ENCODE peak calls at places on chromosome 9, in nine cellular contexts. One of them, this sample, is unnamed.

GRCh38 chr9:133658442-133659431 is 22.6 kb downstream of the DBH start:
- DNase-seq in HFF-Myc: peak; percentile 2
- DNase-seq in AG04449: no peak
- DNase-seq in neural crest cell: no peak
- DNase-seq in bronchial epithelial cell: peak; percentile 4
- DNase-seq in epithelial cell of proximal tubule: no peak
- DNase-seq in ovary: no peak
- DNase-seq in CD4-positive, alpha-beta T cell: peak; percentile 16
- DNase-seq in astrocyte of the cerebellum: no peak
- DNase-seq in this sample: no peak

GRCh38 chr9:117656007-117656406 is 48.2 kb upstream of the TLR4 start:
- DNase-seq in HFF-Myc: no peak
- DNase-seq in AG04449: no peak
- DNase-seq in neural crest cell: no peak
- DNase-seq in bronchial epithelial cell: no peak
- DNase-seq in epithelial cell of proximal tubule: no peak
- DNase-seq in ovary: no peak
- DNase-seq in CD4-positive, alpha-beta T cell: no peak
- DNase-seq in astrocyte of the cerebellum: no peak
- DNase-seq in this sample: no peak

GRCh38 chr9:137753192-137753765 is 124.3 kb upstream of the CACNA1B start:
- DNase-seq in HFF-Myc: no peak
- DNase-seq in AG04449: no peak
- DNase-seq in neural crest cell: no peak
- DNase-seq in bronchial epithelial cell: no peak
- DNase-seq in epithelial cell of proximal tubule: no peak
- DNase-seq in ovary: no peak
- DNase-seq in CD4-positive, alpha-beta T cell: no peak
- DNase-seq in astrocyte of the cerebellum: no peak
- DNase-seq in this sample: no peak

GRCh38 chr9:98357921-98358535 is 102.6 kb upstream of the TBC1D2 start:
- DNase-seq in HFF-Myc: no peak
- DNase-seq in AG04449: peak; percentile 33
- DNase-seq in neural crest cell: no peak
- DNase-seq in bronchial epithelial cell: peak; percentile 74
- DNase-seq in epithelial cell of proximal tubule: peak; percentile 80
- DNase-seq in ovary: no peak
- DNase-seq in CD4-positive, alpha-beta T cell: no peak
- DNase-seq in astrocyte of the cerebellum: no peak
- DNase-seq in this sample: no peak

GRCh38 chr9:103304797-103305196 is 309.7 kb downstream of the CYLC2 start:
- DNase-seq in HFF-Myc: no peak
- DNase-seq in AG04449: no peak
- DNase-seq in neural crest cell: no peak
- DNase-seq in bronchial epithelial cell: no peak
- DNase-seq in epithelial cell of proximal tubule: peak; percentile 1
- DNase-seq in ovary: no peak
- DNase-seq in CD4-positive, alpha-beta T cell: no peak
- DNase-seq in astrocyte of the cerebellum: no peak
- DNase-seq in this sample: no peak

GRCh38 chr9:106420511-106420944 is 442.4 kb upstream of the ZNF462 start:
- DNase-seq in HFF-Myc: peak; percentile 77
- DNase-seq in AG04449: peak; percentile 14
- DNase-seq in neural crest cell: no peak
- DNase-seq in bronchial epithelial cell: peak; percentile 57
- DNase-seq in epithelial cell of proximal tubule: no peak
- DNase-seq in ovary: no peak
- DNase-seq in CD4-positive, alpha-beta T cell: no peak
- DNase-seq in astrocyte of the cerebellum: peak; percentile 38
- DNase-seq in this sample: no peak

GRCh38 chr9:27247756-27248155 is 49.2 kb downstream of the EQTN start:
- DNase-seq in HFF-Myc: no peak
- DNase-seq in AG04449: no peak
- DNase-seq in neural crest cell: peak; percentile 28
- DNase-seq in bronchial epithelial cell: peak; percentile 75
- DNase-seq in epithelial cell of proximal tubule: no peak
- DNase-seq in ovary: no peak
- DNase-seq in CD4-positive, alpha-beta T cell: no peak
- DNase-seq in astrocyte of the cerebellum: no peak
- DNase-seq in this sample: peak; percentile 51

GRCh38 chr9:131447600-131447999 is 53.7 kb downstream of the PRRC2B start:
- DNase-seq in HFF-Myc: no peak
- DNase-seq in AG04449: no peak
- DNase-seq in neural crest cell: no peak
- DNase-seq in bronchial epithelial cell: no peak
- DNase-seq in epithelial cell of proximal tubule: no peak
- DNase-seq in ovary: no peak
- DNase-seq in CD4-positive, alpha-beta T cell: no peak
- DNase-seq in astrocyte of the cerebellum: no peak
- DNase-seq in this sample: no peak

GRCh38 chr9:89684912-89685636 is 80.3 kb downstream of the GADD45G start:
- DNase-seq in HFF-Myc: no peak
- DNase-seq in AG04449: no peak
- DNase-seq in neural crest cell: no peak
- DNase-seq in bronchial epithelial cell: no peak
- DNase-seq in epithelial cell of proximal tubule: no peak
- DNase-seq in ovary: peak; percentile 47
- DNase-seq in CD4-positive, alpha-beta T cell: no peak
- DNase-seq in astrocyte of the cerebellum: no peak
- DNase-seq in this sample: no peak

GRCh38 chr9:3585616-3586015 is 59.8 kb upstream of the RFX3 start:
- DNase-seq in HFF-Myc: no peak
- DNase-seq in AG04449: no peak
- DNase-seq in neural crest cell: no peak
- DNase-seq in bronchial epithelial cell: no peak
- DNase-seq in epithelial cell of proximal tubule: no peak
- DNase-seq in ovary: no peak
- DNase-seq in CD4-positive, alpha-beta T cell: no peak
- DNase-seq in astrocyte of the cerebellum: no peak
- DNase-seq in this sample: no peak

GRCh38 chr9:127223266-127223665 is 41.3 kb upstream of the GARNL3 start:
- DNase-seq in HFF-Myc: no peak
- DNase-seq in AG04449: no peak
- DNase-seq in neural crest cell: no peak
- DNase-seq in bronchial epithelial cell: no peak
- DNase-seq in epithelial cell of proximal tubule: no peak
- DNase-seq in ovary: no peak
- DNase-seq in CD4-positive, alpha-beta T cell: no peak
- DNase-seq in astrocyte of the cerebellum: no peak
- DNase-seq in this sample: no peak

GRCh38 chr9:109062543-109062942 is 49.2 kb upstream of the CTNNAL1 start:
- DNase-seq in HFF-Myc: no peak
- DNase-seq in AG04449: no peak
- DNase-seq in neural crest cell: no peak
- DNase-seq in bronchial epithelial cell: no peak
- DNase-seq in epithelial cell of proximal tubule: no peak
- DNase-seq in ovary: no peak
- DNase-seq in CD4-positive, alpha-beta T cell: no peak
- DNase-seq in astrocyte of the cerebellum: no peak
- DNase-seq in this sample: no peak

GRCh38 chr9:109068764-109069163 is 51.0 kb downstream of the TMEM245 start:
- DNase-seq in HFF-Myc: no peak
- DNase-seq in AG04449: no peak
- DNase-seq in neural crest cell: no peak
- DNase-seq in bronchial epithelial cell: no peak
- DNase-seq in epithelial cell of proximal tubule: no peak
- DNase-seq in ovary: no peak
- DNase-seq in CD4-positive, alpha-beta T cell: no peak
- DNase-seq in astrocyte of the cerebellum: no peak
- DNase-seq in this sample: no peak

GRCh38 chr9:109060235-109060634 is 46.9 kb upstream of the CTNNAL1 start:
- DNase-seq in HFF-Myc: no peak
- DNase-seq in AG04449: no peak
- DNase-seq in neural crest cell: no peak
- DNase-seq in bronchial epithelial cell: no peak
- DNase-seq in epithelial cell of proximal tubule: no peak
- DNase-seq in ovary: no peak
- DNase-seq in CD4-positive, alpha-beta T cell: no peak
- DNase-seq in astrocyte of the cerebellum: no peak
- DNase-seq in this sample: no peak

GRCh38 chr9:109064963-109065701 is 51.8 kb upstream of the CTNNAL1 start:
- DNase-seq in HFF-Myc: peak; percentile 1
- DNase-seq in AG04449: no peak
- DNase-seq in neural crest cell: no peak
- DNase-seq in bronchial epithelial cell: peak; percentile 90
- DNase-seq in epithelial cell of proximal tubule: peak; percentile 70
- DNase-seq in ovary: no peak
- DNase-seq in CD4-positive, alpha-beta T cell: no peak
- DNase-seq in astrocyte of the cerebellum: no peak
- DNase-seq in this sample: no peak

DNA sequence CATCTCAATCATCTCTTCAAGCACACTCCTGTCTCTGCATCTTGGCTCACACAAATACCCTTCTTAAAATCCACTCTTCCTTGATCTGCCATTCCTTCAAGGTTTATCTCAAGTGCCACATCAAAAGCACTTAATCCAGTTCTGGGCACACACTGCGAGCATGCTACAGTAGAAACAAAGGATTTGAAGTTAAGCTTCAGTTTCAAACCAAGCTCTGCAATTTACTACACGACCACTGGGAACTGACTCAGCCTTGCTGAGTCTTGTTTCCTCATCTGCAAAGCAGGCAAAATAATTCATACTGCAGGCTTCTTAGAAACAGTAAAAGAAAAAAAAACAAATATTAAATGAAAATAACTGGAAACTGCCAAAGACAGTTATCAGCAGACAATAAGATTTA is 50.5 kb upstream of the CTNNAL1 start:
- DNase-seq in HFF-Myc: peak; percentile 2
- DNase-seq in AG04449: no peak
- DNase-seq in neural crest cell: no peak
- DNase-seq in bronchial epithelial cell: peak; percentile 28
- DNase-seq in epithelial cell of proximal tubule: no peak
- DNase-seq in ovary: no peak
- DNase-seq in CD4-positive, alpha-beta T cell: no peak
- DNase-seq in astrocyte of the cerebellum: no peak
- DNase-seq in this sample: no peak
- TF ChIP-seq CTCF in HFF-Myc: no peak
- TF ChIP-seq CTCF in AG04449: no peak
- TF ChIP-seq CTCF in neural crest cell: no peak
- TF ChIP-seq CTCF in bronchial epithelial cell: no peak
- TF ChIP-seq CTCF in epithelial cell of proximal tubule: peak; percentile 33
- TF ChIP-seq CTCF in ovary: no peak
- TF ChIP-seq CTCF in CD4-positive, alpha-beta T cell: no peak
- TF ChIP-seq CTCF in astrocyte of the cerebellum: peak; percentile 22
- TF ChIP-seq CTCF in this sample: no peak

DNA sequence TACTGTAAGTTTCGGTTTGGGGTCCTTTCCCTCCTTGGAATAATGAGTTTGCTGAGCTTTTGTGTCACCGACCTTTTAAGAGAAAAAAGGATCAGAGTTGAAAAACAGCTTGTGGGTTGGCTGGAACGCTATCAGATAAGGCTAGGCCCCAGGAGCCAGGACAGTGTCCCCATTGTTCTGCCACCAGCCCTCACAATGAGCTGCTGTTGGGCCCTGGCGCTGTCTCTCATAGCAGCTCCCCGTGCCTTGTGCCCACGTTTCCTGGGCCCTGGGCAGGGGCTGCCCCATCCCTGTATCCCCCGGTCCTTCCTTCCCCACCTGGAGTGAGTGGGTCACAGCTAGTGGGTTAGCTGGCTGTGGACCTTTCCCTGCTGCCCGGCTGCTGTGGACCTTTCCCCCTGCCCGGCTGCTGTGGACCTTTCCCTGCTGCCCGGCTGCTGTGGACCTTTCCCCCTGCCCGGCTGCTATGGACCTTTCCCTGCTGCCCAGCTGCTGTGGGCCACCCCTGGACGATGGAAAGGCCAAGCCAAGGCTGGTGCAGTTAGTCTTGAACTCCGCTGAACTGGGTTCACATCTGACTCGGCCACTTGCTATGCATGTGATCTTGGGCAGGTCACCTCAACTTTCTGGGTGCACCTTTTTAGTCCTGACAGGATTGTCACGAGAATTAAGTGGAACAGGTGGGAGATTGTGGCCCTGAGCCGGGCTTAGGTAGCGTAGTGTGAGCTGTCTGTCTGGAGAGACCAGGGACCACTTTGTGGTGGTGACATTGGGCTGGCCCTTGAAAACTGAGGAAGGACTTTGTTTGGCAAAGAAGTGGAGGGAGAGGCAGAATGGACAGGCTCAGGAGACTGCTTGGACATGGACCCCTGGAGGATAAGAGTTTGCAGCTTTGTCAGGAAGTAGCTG is 99.5 kb downstream of the DAB2IP start:
- DNase-seq in HFF-Myc: no peak
- DNase-seq in AG04449: no peak
- DNase-seq in neural crest cell: no peak
- DNase-seq in bronchial epithelial cell: no peak
- DNase-seq in epithelial cell of proximal tubule: no peak
- DNase-seq in ovary: no peak
- DNase-seq in CD4-positive, alpha-beta T cell: no peak
- DNase-seq in astrocyte of the cerebellum: no peak
- DNase-seq in this sample: no peak
- TF ChIP-seq CTCF in HFF-Myc: no peak
- TF ChIP-seq CTCF in AG04449: no peak
- TF ChIP-seq CTCF in neural crest cell: no peak
- TF ChIP-seq CTCF in bronchial epithelial cell: no peak
- TF ChIP-seq CTCF in epithelial cell of proximal tubule: no peak
- TF ChIP-seq CTCF in ovary: no peak
- TF ChIP-seq CTCF in CD4-positive, alpha-beta T cell: no peak
- TF ChIP-seq CTCF in astrocyte of the cerebellum: no peak
- TF ChIP-seq CTCF in this sample: no peak

GRCh38 chr9:125119643-125120286 is 23.6 kb downstream of the SCAI start:
- DNase-seq in HFF-Myc: peak; percentile 21
- DNase-seq in AG04449: no peak
- DNase-seq in neural crest cell: no peak
- DNase-seq in bronchial epithelial cell: no peak
- DNase-seq in epithelial cell of proximal tubule: no peak
- DNase-seq in ovary: no peak
- DNase-seq in CD4-positive, alpha-beta T cell: no peak
- DNase-seq in astrocyte of the cerebellum: no peak
- DNase-seq in this sample: no peak
- TF ChIP-seq CTCF in HFF-Myc: peak; percentile 18
- TF ChIP-seq CTCF in AG04449: peak; percentile 37
- TF ChIP-seq CTCF in neural crest cell: no peak
- TF ChIP-seq CTCF in bronchial epithelial cell: no peak
- TF ChIP-seq CTCF in epithelial cell of proximal tubule: peak; percentile 24
- TF ChIP-seq CTCF in ovary: no peak
- TF ChIP-seq CTCF in CD4-positive, alpha-beta T cell: peak; percentile 36
- TF ChIP-seq CTCF in astrocyte of the cerebellum: no peak
- TF ChIP-seq CTCF in this sample: no peak

GRCh38 chr9:135671591-135672041 is 8.5 kb downstream of the LCN9 start:
- DNase-seq in HFF-Myc: no peak
- DNase-seq in AG04449: no peak
- DNase-seq in neural crest cell: no peak
- DNase-seq in bronchial epithelial cell: no peak
- DNase-seq in epithelial cell of proximal tubule: no peak
- DNase-seq in ovary: no peak
- DNase-seq in CD4-positive, alpha-beta T cell: no peak
- DNase-seq in astrocyte of the cerebellum: no peak
- DNase-seq in this sample: no peak
- TF ChIP-seq CTCF in HFF-Myc: no peak
- TF ChIP-seq CTCF in AG04449: no peak
- TF ChIP-seq CTCF in neural crest cell: no peak
- TF ChIP-seq CTCF in bronchial epithelial cell: no peak
- TF ChIP-seq CTCF in epithelial cell of proximal tubule: no peak
- TF ChIP-seq CTCF in ovary: no peak
- TF ChIP-seq CTCF in CD4-positive, alpha-beta T cell: no peak
- TF ChIP-seq CTCF in astrocyte of the cerebellum: no peak
- TF ChIP-seq CTCF in this sample: no peak

This sample was measured in endothelial cell.